ENCODE peak calls at places on chromosome 18, in four cellular contexts. One of them, this sample, is unnamed.

GRCh38 chr18:57519668-57520424 is 66.7 kb downstream of the FECH start:
- DNase-seq in breast epithelium: no peak
- DNase-seq in A549: peak; percentile 5
- DNase-seq in activated B cell treated with CpG ODN at 0.5 μM for 24 hours: no peak
- DNase-seq in this sample: no peak

GRCh38 chr18:68507781-68508180 is 207.1 kb downstream of the TMX3 start:
- DNase-seq in activated B cell treated with CpG ODN at 0.5 μM for 24 hours: no peak
- DNase-seq in breast epithelium: no peak
- DNase-seq in A549: no peak
- DNase-seq in this sample: no peak

GRCh38 chr18:49360582-49360981 is 99.9 kb downstream of the DYM start:
- DNase-seq in breast epithelium: no peak
- DNase-seq in A549: no peak
- DNase-seq in activated B cell treated with CpG ODN at 0.5 μM for 24 hours: no peak
- DNase-seq in this sample: peak; percentile 11

GRCh38 chr18:49858309-49859005 is 45.1 kb upstream of the ACAA2 start:
- DNase-seq in activated B cell treated with CpG ODN at 0.5 μM for 24 hours: no peak
- DNase-seq in A549: peak; percentile 75
- DNase-seq in breast epithelium: peak; percentile 26
- DNase-seq in this sample: peak; percentile 70

GRCh38 chr18:34548973-34549294 is 161.2 kb upstream of the DTNA start:
- DNase-seq in breast epithelium: no peak
- DNase-seq in activated B cell treated with CpG ODN at 0.5 μM for 24 hours: no peak
- DNase-seq in A549: no peak
- DNase-seq in this sample: no peak

GRCh38 chr18:11570770-11571169 is 38.6 kb upstream of the SLC35G4 start:
- DNase-seq in activated B cell treated with CpG ODN at 0.5 μM for 24 hours: no peak
- DNase-seq in A549: peak; percentile 21
- DNase-seq in breast epithelium: no peak
- DNase-seq in this sample: no peak

GRCh38 chr18:44601447-44601846 is 79.2 kb upstream of the SETBP1 start:
- DNase-seq in activated B cell treated with CpG ODN at 0.5 μM for 24 hours: no peak
- DNase-seq in A549: peak; percentile 45
- DNase-seq in breast epithelium: no peak
- DNase-seq in this sample: no peak

GRCh38 chr18:57439617-57439975 is 4.4 kb downstream of the ONECUT2 start:
- DNase-seq in breast epithelium: no peak
- DNase-seq in activated B cell treated with CpG ODN at 0.5 μM for 24 hours: no peak
- DNase-seq in A549: no peak
- DNase-seq in this sample: peak; percentile 37

GRCh38 chr18:75896865-75897264 is 469.4 kb upstream of the SMIM21 start:
- DNase-seq in activated B cell treated with CpG ODN at 0.5 μM for 24 hours: no peak
- DNase-seq in breast epithelium: no peak
- DNase-seq in A549: peak; percentile 16
- DNase-seq in this sample: no peak

GRCh38 chr18:77635441-77635840 is 385.8 kb downstream of the GALR1 start:
- DNase-seq in breast epithelium: no peak
- DNase-seq in A549: no peak
- DNase-seq in activated B cell treated with CpG ODN at 0.5 μM for 24 hours: no peak
- DNase-seq in this sample: no peak

GRCh38 chr18:56815926-56816325 is 164.8 kb downstream of the WDR7 start:
- DNase-seq in activated B cell treated with CpG ODN at 0.5 μM for 24 hours: no peak
- DNase-seq in A549: peak; percentile 82
- DNase-seq in breast epithelium: no peak
- DNase-seq in this sample: no peak

GRCh38 chr18:34729264-34729663 is 19.2 kb downstream of the DTNA start:
- DNase-seq in activated B cell treated with CpG ODN at 0.5 μM for 24 hours: no peak
- DNase-seq in A549: peak; percentile 25
- DNase-seq in breast epithelium: no peak
- DNase-seq in this sample: peak; percentile 17

DNA sequence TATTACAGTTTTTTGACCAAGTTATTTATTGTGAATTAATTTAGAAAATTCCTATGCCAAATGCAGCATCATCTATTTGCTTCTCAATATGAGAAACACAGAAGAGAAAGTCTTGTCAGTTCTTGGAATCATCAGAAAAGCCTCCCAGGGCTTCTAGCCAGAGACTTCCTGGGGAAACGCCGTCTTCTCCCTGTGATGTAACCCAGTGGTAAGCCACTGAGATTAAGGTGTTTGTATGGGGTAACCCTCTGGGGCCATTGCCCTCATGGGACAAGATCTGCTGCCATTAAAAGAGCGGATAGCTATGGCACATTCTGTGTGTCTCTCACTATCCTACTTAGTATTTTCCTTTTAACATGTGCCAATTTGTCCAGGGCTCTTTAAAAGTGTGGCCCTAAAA is 28.0 kb downstream of the ANKRD29 start:
- DNase-seq in activated B cell treated with CpG ODN at 0.5 μM for 24 hours: no peak
- DNase-seq in breast epithelium: no peak
- DNase-seq in A549: no peak
- DNase-seq in this sample: no peak
- TF ChIP-seq CTCF in activated B cell treated with CpG ODN at 0.5 μM for 24 hours: no peak
- TF ChIP-seq CTCF in breast epithelium: no peak
- TF ChIP-seq CTCF in A549: no peak
- TF ChIP-seq CTCF in this sample: no peak

GRCh38 chr18:36901277-36901701 is 72.4 kb downstream of the KIAA1328 start:
- DNase-seq in A549: no peak
- DNase-seq in activated B cell treated with CpG ODN at 0.5 μM for 24 hours: no peak
- DNase-seq in breast epithelium: no peak
- DNase-seq in this sample: no peak

GRCh38 chr18:36903215-36903928 is 74.4 kb downstream of the KIAA1328 start:
- DNase-seq in activated B cell treated with CpG ODN at 0.5 μM for 24 hours: no peak
- DNase-seq in A549: no peak
- DNase-seq in breast epithelium: no peak
- DNase-seq in this sample: no peak

GRCh38 chr18:36897253-36897652 is 68.3 kb downstream of the KIAA1328 start:
- DNase-seq in breast epithelium: no peak
- DNase-seq in activated B cell treated with CpG ODN at 0.5 μM for 24 hours: no peak
- DNase-seq in A549: no peak
- DNase-seq in this sample: no peak

GRCh38 chr18:36895606-36896005 is 66.7 kb downstream of the KIAA1328 start:
- DNase-seq in A549: no peak
- DNase-seq in activated B cell treated with CpG ODN at 0.5 μM for 24 hours: no peak
- DNase-seq in breast epithelium: no peak
- DNase-seq in this sample: no peak

DNA sequence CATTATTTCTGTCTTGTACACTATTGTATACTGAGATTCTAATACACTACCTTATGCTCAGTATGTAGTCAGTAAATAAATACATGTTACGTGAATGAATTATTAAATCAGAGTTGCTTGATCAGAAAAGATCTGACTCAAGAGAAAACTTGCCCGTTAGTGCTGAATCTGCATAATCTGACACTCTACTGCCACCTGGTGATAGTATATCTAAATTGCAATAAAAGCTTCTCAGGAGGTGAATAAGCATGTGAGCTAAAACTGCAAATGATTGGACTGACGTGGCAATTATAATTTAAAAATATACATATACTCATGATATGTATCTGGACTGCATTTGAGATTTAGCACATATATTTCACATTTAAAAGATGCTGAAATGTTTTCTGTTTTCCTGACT is 70.4 kb downstream of the KIAA1328 start:
- DNase-seq in activated B cell treated with CpG ODN at 0.5 μM for 24 hours: no peak
- DNase-seq in A549: peak; percentile 55
- DNase-seq in breast epithelium: no peak
- DNase-seq in this sample: peak; percentile 6
- TF ChIP-seq CTCF in activated B cell treated with CpG ODN at 0.5 μM for 24 hours: no peak
- TF ChIP-seq CTCF in A549: peak; percentile 14
- TF ChIP-seq CTCF in breast epithelium: no peak
- TF ChIP-seq CTCF in this sample: peak; percentile 15

DNA sequence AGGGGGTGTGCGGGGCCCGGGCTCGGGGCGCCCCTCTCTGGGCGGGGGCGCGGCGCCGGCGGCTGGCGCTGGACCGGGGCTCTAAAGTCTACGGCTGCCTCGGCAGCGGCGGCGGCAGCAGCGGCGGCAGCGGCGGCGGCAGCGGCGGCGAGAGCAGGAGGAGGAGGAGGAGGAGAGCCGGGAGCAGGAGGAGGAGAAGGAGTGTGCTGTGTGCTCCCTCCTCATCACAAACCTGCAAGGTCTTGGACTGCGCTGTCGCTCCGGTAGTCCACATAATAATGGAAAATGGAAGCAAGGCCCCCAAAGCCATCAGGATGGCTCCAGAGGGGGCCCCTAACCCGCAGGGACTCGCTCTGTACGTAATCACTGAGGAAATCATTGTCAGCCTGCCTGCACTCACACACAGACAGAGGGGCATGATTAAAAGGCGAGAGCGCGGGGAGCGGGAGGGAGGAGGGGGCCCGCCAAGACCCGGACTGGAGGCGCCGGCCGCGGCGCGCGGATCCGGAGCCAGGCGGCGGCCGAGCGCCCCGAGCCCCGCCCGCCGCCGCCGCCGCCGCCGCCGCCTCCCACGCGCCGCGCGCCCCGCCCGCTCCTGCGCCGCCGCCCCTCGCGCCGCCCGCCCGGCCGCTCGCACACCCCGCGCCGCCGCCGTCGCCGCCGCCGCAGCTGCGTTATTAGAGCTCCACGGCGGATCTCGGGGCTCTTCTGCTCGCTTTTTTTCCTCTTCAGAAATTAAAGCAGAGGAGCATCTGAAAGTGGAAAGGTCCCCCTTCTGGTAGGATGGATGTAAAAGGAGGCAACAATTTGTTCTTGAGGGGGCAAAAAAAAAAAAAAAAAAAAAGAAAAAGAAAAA is at the start of gene ZNF521:
- DNase-seq in A549: peak; percentile 33
- DNase-seq in activated B cell treated with CpG ODN at 0.5 μM for 24 hours: peak; percentile 46
- DNase-seq in breast epithelium: peak; percentile 83
- DNase-seq in this sample: peak; percentile 85
- TF ChIP-seq CTCF in A549: no peak
- TF ChIP-seq CTCF in activated B cell treated with CpG ODN at 0.5 μM for 24 hours: no peak
- TF ChIP-seq CTCF in breast epithelium: no peak
- TF ChIP-seq CTCF in this sample: no peak

GRCh38 chr18:61635901-61636528 is 256.8 kb downstream of the RNF152 start:
- DNase-seq in activated B cell treated with CpG ODN at 0.5 μM for 24 hours: no peak
- DNase-seq in A549: peak; percentile 16
- DNase-seq in breast epithelium: peak; percentile 62
- DNase-seq in this sample: peak; percentile 45
- TF ChIP-seq CTCF in activated B cell treated with CpG ODN at 0.5 μM for 24 hours: no peak
- TF ChIP-seq CTCF in A549: peak; percentile 3
- TF ChIP-seq CTCF in breast epithelium: peak; percentile 59
- TF ChIP-seq CTCF in this sample: peak; percentile 71

GRCh38 chr18:79611040-79611681 is 68.4 kb upstream of the CTDP1 start:
- DNase-seq in breast epithelium: no peak
- DNase-seq in activated B cell treated with CpG ODN at 0.5 μM for 24 hours: no peak
- DNase-seq in A549: peak; percentile 4
- DNase-seq in this sample: no peak

GRCh38 chr18:79609021-79609461 is 70.6 kb upstream of the CTDP1 start:
- DNase-seq in activated B cell treated with CpG ODN at 0.5 μM for 24 hours: no peak
- DNase-seq in breast epithelium: no peak
- DNase-seq in A549: no peak
- DNase-seq in this sample: no peak

GRCh38 chr18:79610461-79611039 is 69.1 kb upstream of the CTDP1 start:
- DNase-seq in breast epithelium: no peak
- DNase-seq in A549: no peak
- DNase-seq in activated B cell treated with CpG ODN at 0.5 μM for 24 hours: no peak
- DNase-seq in this sample: no peak

GRCh38 chr18:79608535-79608934 is 71.1 kb upstream of the CTDP1 start:
- DNase-seq in activated B cell treated with CpG ODN at 0.5 μM for 24 hours: no peak
- DNase-seq in A549: no peak
- DNase-seq in breast epithelium: no peak
- DNase-seq in this sample: no peak

DNA sequence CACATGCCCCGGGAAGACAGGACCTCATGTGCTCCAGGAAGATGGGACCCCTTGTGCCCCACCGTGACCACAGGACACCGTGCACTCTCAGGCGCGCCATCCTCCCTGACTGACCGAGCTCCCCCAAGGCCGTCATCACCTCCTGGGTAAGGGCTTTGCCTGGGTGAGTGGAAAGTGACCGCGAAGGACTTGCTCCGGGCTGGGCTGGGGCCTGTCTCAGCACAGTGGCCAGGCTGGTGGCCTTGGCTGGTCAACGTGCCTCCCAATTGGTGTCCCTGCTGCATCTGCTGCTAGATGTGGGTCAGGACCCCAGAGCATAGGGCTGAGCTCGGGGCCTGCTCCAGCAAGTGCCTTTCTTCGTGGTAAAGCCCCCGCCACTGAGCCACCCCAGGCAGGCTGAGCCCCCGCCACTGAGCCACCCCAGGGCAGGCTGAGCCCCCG is 69.7 kb upstream of the CTDP1 start:
- DNase-seq in A549: no peak
- DNase-seq in breast epithelium: no peak
- DNase-seq in activated B cell treated with CpG ODN at 0.5 μM for 24 hours: no peak
- DNase-seq in this sample: no peak
- TF ChIP-seq CTCF in A549: no peak
- TF ChIP-seq CTCF in breast epithelium: no peak
- TF ChIP-seq CTCF in activated B cell treated with CpG ODN at 0.5 μM for 24 hours: no peak
- TF ChIP-seq CTCF in this sample: no peak